ENCODE peak calls at places on chromosome 20, in four cellular contexts. D, A, I and Y are unnamed samples.

GRCh38 chr20:61279621-61280150 is 27.6 kb downstream of the CDH4 start:
- DNase-seq in D (no peak), A (no peak), I (no peak), Y (no peak)

GRCh38 chr20:14700641-14700965 is 363.2 kb upstream of the FLRT3 start:
- DNase-seq in D (no peak), A (no peak), I (no peak), Y (no peak)

GRCh38 chr20:39532205-39532604 is 570.1 kb downstream of the DHX35 start:
- DNase-seq in D (no peak), A (no peak), I (no peak), Y (no peak)

GRCh38 chr20:61972910-61973508 is 92.7 kb downstream of the TAF4 start:
- DNase-seq in D (no peak), A (no peak), I (no peak), Y (no peak)

GRCh38 chr20:36238153-36238552 is 1.9 kb downstream of the AAR2 start:
- DNase-seq in D (no peak), A (no peak), I (no peak), Y (no peak)

GRCh38 chr20:61815678-61816077 is 250.0 kb downstream of the TAF4 start:
- DNase-seq in D (no peak), A (no peak), I (no peak), Y (no peak)

GRCh38 chr20:36467076-36467999 is 74.0 kb upstream of the MYL9 start:
- DNase-seq in D (no peak), A (no peak), I (no peak), Y (no peak)

GRCh38 chr20:36339646-36340592 is 33.8 kb downstream of the DLGAP4 start:
- DNase-seq in D (no peak), A (no peak), I (no peak), Y (no peak)

GRCh38 chr20:56515657-56516381 is 8.7 kb upstream of the FAM209A start:
- DNase-seq in D (no peak), A (no peak), I (peak), Y (no peak)

GRCh38 chr20:20237093-20237959 is 130.6 kb upstream of the INSM1 start:
- DNase-seq in D (no peak), A (peak), I (peak), Y (no peak)

GRCh38 chr20:11569163-11569562 is 348.5 kb upstream of the BTBD3 start:
- DNase-seq in D (no peak), A (no peak), I (no peak), Y (no peak)

GRCh38 chr20:46678516-46678915 is 10.7 kb downstream of the TP53RK start:
- DNase-seq in D (no peak), A (no peak), I (no peak), Y (no peak)

GRCh38 chr20:53599378-53599777 is 5.7 kb upstream of the ZNF217 start:
- DNase-seq in D (no peak), A (no peak), I (no peak), Y (peak)

GRCh38 chr20:20480689-20481088 is 112.8 kb downstream of the INSM1 start:
- DNase-seq in D (no peak), A (peak), I (peak), Y (no peak)

GRCh38 chr20:37729909-37730308 is 36.1 kb downstream of the CTNNBL1 start:
- DNase-seq in D (no peak), A (no peak), I (peak), Y (no peak)

GRCh38 chr20:46811328-46812084 is 83.1 kb upstream of the EYA2 start:
- DNase-seq in D (no peak), A (no peak), I (no peak), Y (no peak)

GRCh38 chr20:32479697-32480140 is 105.4 kb downstream of the NOL4L start:
- DNase-seq in D (no peak), A (no peak), I (no peak), Y (no peak)
- TF ChIP-seq CTCF in D (no peak), A (no peak), I (no peak), Y (no peak)

GRCh38 chr20:45300961-45301360 is 5.7 kb upstream of the RBPJL start:
- DNase-seq in D (no peak), A (peak), I (peak), Y (no peak)
- TF ChIP-seq CTCF in D (no peak), A (peak), I (peak), Y (peak)

GRCh38 chr20:43839793-43840199 is 74.9 kb upstream of the TOX2 start:
- DNase-seq in D (no peak), A (no peak), I (no peak), Y (no peak)

GRCh38 chr20:43838703-43839060 is 76.0 kb upstream of the TOX2 start:
- DNase-seq in D (no peak), A (no peak), I (no peak), Y (no peak)

GRCh38 chr20:43837856-43838702 is 76.6 kb upstream of the TOX2 start:
- DNase-seq in D (no peak), A (no peak), I (no peak), Y (no peak)

GRCh38 chr20:43842126-43843020 is 72.3 kb upstream of the TOX2 start:
- DNase-seq in D (no peak), A (no peak), I (no peak), Y (no peak)

DNA sequence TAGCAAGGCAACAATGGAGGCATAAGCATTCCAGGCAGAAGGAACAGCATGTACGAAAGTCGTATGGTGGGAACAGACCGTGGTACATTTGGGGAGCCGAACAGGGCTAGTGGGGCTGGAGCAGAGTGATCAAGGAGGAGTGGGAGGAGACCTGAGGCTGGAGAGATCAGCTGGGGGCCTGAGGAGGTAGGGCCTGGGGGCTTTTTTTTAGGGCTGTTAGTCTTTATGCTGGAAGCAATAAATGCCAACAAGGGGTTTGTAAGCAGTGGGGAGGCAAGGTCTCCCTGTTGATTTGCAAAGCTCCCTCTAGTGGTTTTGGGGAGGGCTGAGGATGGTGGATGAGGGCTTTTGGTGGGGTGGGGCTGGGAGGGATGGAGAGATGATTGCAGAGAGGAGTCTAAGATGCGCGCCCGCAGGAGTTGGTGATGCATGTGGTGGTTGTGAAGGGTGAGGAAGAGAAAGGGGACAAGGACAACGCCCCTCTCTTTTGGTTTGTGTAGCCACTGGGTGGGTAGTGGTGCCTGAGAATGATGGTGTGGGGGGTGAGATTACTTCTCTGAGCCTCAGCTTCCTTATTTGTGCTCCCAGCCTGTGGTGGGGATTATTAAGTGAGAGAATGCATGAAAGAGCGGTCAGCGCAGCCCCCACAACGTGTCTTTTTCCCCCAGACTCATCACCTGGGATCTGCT is 74.1 kb upstream of the TOX2 start:
- DNase-seq in D (no peak), A (no peak), I (peak), Y (no peak)
- TF ChIP-seq CTCF in D (no peak), A (peak), I (peak), Y (peak)

GRCh38 chr20:17935761-17936160 is 32.8 kb downstream of the SNX5 start:
- DNase-seq in D (no peak), A (no peak), I (no peak), Y (no peak)

GRCh38 chr20:17934141-17934862 is 34.3 kb downstream of the SNX5 start:
- DNase-seq in D (no peak), A (peak), I (no peak), Y (no peak)

GRCh38 chr20:17931513-17931912 is 37.1 kb downstream of the SNX5 start:
- DNase-seq in D (no peak), A (no peak), I (no peak), Y (no peak)

GRCh38 chr20:17935186-17935585 is 33.4 kb downstream of the SNX5 start:
- DNase-seq in D (no peak), A (no peak), I (peak), Y (no peak)

DNA sequence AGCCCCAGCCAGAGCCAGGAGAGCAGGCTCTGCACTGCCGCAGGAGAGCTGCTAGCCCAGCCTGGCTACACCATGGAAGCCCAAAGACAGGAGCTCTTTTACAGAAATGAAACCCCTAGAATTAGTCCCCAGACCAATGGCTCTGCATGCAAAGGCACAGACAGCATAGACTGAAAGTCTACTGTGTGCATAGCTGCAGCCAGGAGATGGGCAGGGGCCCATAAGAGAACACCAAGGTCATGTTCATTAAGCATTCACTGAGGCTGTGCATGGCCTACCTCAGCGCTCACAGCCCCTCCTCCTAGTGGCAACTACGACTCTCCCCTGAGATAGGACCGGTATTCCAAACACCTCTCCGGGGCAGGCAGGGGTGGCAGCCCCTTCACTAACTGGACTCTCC is 34.9 kb downstream of the SNX5 start:
- DNase-seq in D (no peak), A (no peak), I (no peak), Y (no peak)
- TF ChIP-seq CTCF in D (no peak), A (no peak), I (no peak), Y (no peak)

GRCh38 chr20:25294459-25295385 is 46.8 kb downstream of the PYGB start:
- DNase-seq in D (peak), A (peak), I (peak), Y (no peak)

GRCh38 chr20:25295386-25296093 is 47.7 kb downstream of the PYGB start:
- DNase-seq in D (no peak), A (no peak), I (no peak), Y (no peak)

GRCh38 chr20:25293910-25294458 is 46.1 kb downstream of the PYGB start:
- DNase-seq in D (no peak), A (no peak), I (no peak), Y (no peak)

GRCh38 chr20:25297141-25297905 is 49.4 kb downstream of the PYGB start:
- DNase-seq in D (no peak), A (no peak), I (no peak), Y (no peak)

GRCh38 chr20:25296094-25297093 is 48.5 kb downstream of the PYGB start:
- DNase-seq in D (no peak), A (no peak), I (peak), Y (no peak)
- TF ChIP-seq CTCF in D (no peak), A (peak), I (peak), Y (peak)